ENCODE peak calls at places on chromosomes 13 and 19, in six cellular contexts. J is heart right ventricle, L is cardiac muscle cell, R is DND-41, C is body of pancreas, G is transverse colon. S is an unnamed sample.

GRCh38 chr19:35344511-35345031 is 3.1 kb upstream of the FFAR1 start:
- DNase-seq in J (no peak), L (no peak), R (no peak), C (peak; percentile 6), G (no peak), S (no peak)

GRCh38 chr13:45367995-45368394 is 27.0 kb upstream of the TPT1 start:
- DNase-seq in J (no peak), L (no peak), R (no peak), C (no peak), G (no peak), S (no peak)

GRCh38 chr13:46639033-46639981 is 86.3 kb downstream of the LRCH1 start:
- DNase-seq in J (no peak), L (no peak), R (no peak), C (no peak), G (no peak), S (no peak)

GRCh38 chr19:16327911-16328823 is 3.5 kb downstream of the KLF2 start:
- DNase-seq in J (peak; percentile 78), L (peak; percentile 97), R (peak; percentile 17), C (peak; percentile 48), G (peak; percentile 75), S (peak; percentile 89)

GRCh38 chr19:19566306-19566705 is 28.2 kb downstream of the CILP2 start:
- DNase-seq in J (no peak), L (no peak), R (no peak), C (no peak), G (no peak), S (no peak)

GRCh38 chr13:79631260-79631659 is 150.3 kb downstream of the NDFIP2 start:
- DNase-seq in J (peak; percentile 7), L (peak; percentile 79), R (no peak), C (no peak), G (no peak), S (no peak)

GRCh38 chr13:22121340-22121739 is 450.5 kb downstream of the FGF9 start:
- DNase-seq in J (no peak), L (no peak), R (no peak), C (no peak), G (no peak), S (no peak)

GRCh38 chr13:32209670-32210069 is 105.5 kb downstream of the ZAR1L start:
- DNase-seq in J (no peak), L (no peak), R (no peak), C (no peak), G (no peak), S (no peak)

GRCh38 chr13:89812856-89813255 is 1534.6 kb upstream of the MIR17HG start:
- DNase-seq in J (no peak), L (no peak), R (no peak), C (no peak), G (no peak), S (no peak)

GRCh38 chr19:18613589-18614234 is 1.0 kb downstream of the TMEM59L start:
- DNase-seq in J (no peak), L (no peak), R (no peak), C (no peak), G (no peak), S (no peak)

GRCh38 chr19:18484992-18485391 is 36.9 kb downstream of the ELL start:
- DNase-seq in J (no peak), L (no peak), R (no peak), C (no peak), G (no peak), S (no peak)

GRCh38 chr13:30843548-30843947 is 62.5 kb upstream of the MEDAG start:
- DNase-seq in J (no peak), L (no peak), R (no peak), C (no peak), G (no peak), S (no peak)

GRCh38 chr19:31960474-31960873 is 384.9 kb upstream of the ZNF507 start:
- DNase-seq in J (no peak), L (no peak), R (no peak), C (no peak), G (no peak), S (no peak)

GRCh38 chr13:48775804-48776203 is 122.1 kb downstream of the CYSLTR2 start:
- DNase-seq in J (no peak), L (peak; percentile 86), R (no peak), C (no peak), G (no peak), S (no peak)

GRCh38 chr19:4229179-4229931 is at the start of gene EBI3:
- DNase-seq in J (no peak), L (peak; percentile 74), R (no peak), C (no peak), G (peak; percentile 34), S (no peak)

GRCh38 chr13:28494861-28495585 is at the start of gene FLT1:
- DNase-seq in J (peak; percentile 88), L (peak; percentile 48), R (peak; percentile 61), C (peak; percentile 27), G (no peak), S (no peak)

GRCh38 chr13:43786766-43787517 is at the start of gene ENOX1:
- DNase-seq in J (peak; percentile 67), L (peak; percentile 84), R (no peak), C (peak; percentile 51), G (peak; percentile 38), S (no peak)

GRCh38 chr19:33278023-33278402 is 24.3 kb downstream of the CEBPA start:
- DNase-seq in J (no peak), L (no peak), R (no peak), C (no peak), G (no peak), S (no peak)

DNA sequence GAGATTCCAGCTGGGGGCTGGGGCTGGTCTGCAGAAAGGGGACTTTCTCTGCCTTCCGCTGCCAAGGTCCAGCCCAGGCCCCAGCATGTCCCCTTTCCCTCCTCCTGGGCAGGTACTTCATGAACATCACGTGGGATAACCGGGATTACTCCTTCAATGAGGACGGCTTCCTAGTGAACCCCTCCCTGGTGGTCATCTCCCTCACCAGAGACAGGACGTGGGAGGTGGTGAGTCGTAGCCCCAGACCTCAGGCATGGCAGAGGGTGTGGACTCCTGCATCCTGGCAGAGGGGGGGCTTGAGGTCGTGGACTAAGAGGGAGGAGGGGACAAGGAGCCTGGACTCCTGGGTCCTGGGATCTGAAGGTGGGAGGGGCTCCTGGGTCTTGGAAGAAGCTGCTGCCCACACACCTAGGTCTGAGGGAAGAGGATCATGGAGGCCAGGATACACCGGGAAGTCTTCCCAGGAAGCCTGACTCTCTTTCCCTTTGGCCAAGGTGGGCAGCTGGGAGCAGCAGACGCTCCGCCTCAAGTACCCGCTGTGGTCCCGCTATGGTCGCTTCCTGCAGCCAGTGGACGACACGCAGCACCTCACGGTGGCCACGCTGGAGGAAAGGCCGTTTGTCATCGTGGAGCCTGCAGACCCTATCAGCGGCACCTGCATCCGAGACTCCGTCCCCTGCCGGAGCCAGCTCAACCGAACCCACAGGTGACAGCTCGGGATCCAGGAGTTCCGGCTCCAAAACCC is 20.6 kb downstream of the GRIN2D start:
- DNase-seq in J (no peak), L (no peak), R (no peak), C (no peak), G (no peak), S (no peak)
- H3K4me3 ChIP-seq in J (no peak overlapping the region), L (no peak overlapping the region), R (no peak overlapping the region), C (no peak overlapping the region), G (no peak overlapping the region), S (no peak overlapping the region)

GRCh38 chr19:46881092-46881491 is 20.3 kb downstream of the ARHGAP35 start:
- DNase-seq in J (no peak), L (no peak), R (no peak), C (no peak), G (no peak), S (no peak)

GRCh38 chr19:46882034-46882433 is 21.2 kb downstream of the ARHGAP35 start:
- DNase-seq in J (no peak), L (no peak), R (no peak), C (no peak), G (no peak), S (no peak)

GRCh38 chr19:46875657-46876056 is 14.9 kb downstream of the ARHGAP35 start:
- DNase-seq in J (no peak), L (no peak), R (no peak), C (no peak), G (no peak), S (no peak)

GRCh38 chr19:46878613-46879375 is 18.0 kb downstream of the ARHGAP35 start:
- DNase-seq in J (no peak), L (peak; percentile 75), R (no peak), C (no peak), G (no peak), S (no peak)

DNA sequence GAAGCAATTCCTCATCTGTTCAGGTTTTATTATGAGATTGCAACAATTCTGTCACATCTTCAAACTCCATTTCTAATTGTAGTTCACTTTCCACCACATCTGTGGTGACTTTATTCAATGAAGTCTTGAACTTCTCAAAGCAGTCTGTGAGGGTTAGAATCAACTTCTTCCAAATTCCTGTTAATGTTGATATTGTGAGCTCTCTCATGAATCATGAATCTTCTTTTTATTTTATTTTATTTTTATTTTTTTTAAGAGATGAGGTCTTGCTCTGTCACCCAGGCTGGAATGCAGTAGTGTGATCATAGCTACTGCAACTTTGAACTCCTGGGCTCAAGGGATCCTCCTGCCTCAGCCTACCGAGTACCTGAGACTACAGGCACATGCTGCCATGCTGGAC is 19.6 kb downstream of the ARHGAP35 start:
- DNase-seq in J (no peak), L (no peak), R (no peak), C (no peak), G (no peak), S (no peak)
- H3K27ac ChIP-seq in J (no peak overlapping the region), L (no peak overlapping the region), R (no peak overlapping the region), C (no peak overlapping the region), G (no peak overlapping the region), S (no peak overlapping the region)

GRCh38 chr19:8097198-8097597 is 44.6 kb downstream of the CCL25 start:
- DNase-seq in J (no peak), L (no peak), R (no peak), C (no peak), G (no peak), S (no peak)

GRCh38 chr19:8093740-8094139 is 41.2 kb downstream of the CCL25 start:
- DNase-seq in J (no peak), L (no peak), R (no peak), C (no peak), G (no peak), S (no peak)

GRCh38 chr19:8094336-8094735 is 41.8 kb downstream of the CCL25 start:
- DNase-seq in J (no peak), L (no peak), R (no peak), C (no peak), G (no peak), S (no peak)

GRCh38 chr19:8096071-8096470 is 43.5 kb downstream of the CCL25 start:
- DNase-seq in J (no peak), L (no peak), R (no peak), C (no peak), G (no peak), S (no peak)

DNA sequence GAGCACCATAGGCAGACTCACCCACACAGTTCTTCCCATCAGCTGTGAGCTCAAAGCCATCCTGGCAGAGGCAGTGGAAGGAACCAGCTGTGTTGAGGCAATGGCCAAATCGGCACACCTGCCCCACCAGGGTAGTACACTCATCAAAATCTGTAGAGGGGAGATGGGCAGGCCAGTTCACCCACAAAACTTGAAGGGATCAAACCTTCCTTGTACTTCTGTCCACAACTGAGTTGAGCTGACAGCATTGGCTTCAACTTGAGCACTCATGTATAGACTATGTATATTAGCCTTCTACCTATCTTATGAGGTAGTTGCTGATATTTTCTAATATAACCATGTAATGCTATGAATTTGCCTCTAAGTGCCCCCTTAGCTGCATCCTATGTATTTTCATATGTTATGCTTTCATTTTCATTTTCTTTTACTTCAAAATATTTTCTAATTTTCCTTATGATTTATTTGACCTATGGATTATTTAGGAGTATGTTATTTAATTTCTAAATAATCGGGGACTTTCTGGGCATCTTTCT is 42.9 kb downstream of the CCL25 start:
- DNase-seq in J (no peak), L (no peak), R (no peak), C (no peak), G (no peak), S (no peak)
- H3K4me3 ChIP-seq in J (no peak overlapping the region), L (no peak overlapping the region), R (no peak overlapping the region), C (no peak overlapping the region), G (no peak overlapping the region), S (no peak overlapping the region)

GRCh38 chr19:7772752-7773291 is 9.8 kb downstream of the CLEC4M start:
- DNase-seq in J (no peak), L (peak; percentile 80), R (no peak), C (no peak), G (no peak), S (no peak)
- H3K27ac ChIP-seq in J (no peak overlapping the region), L (no peak overlapping the region), R (no peak overlapping the region), C (no peak overlapping the region), G (no peak overlapping the region), S (no peak overlapping the region)

S was measured in lung.